ENCODE peak calls at places on chromosomes 3 and 15, in four cellular contexts. Q is GM12878, E is IMR-90, F is K562. X is an unnamed sample.

GRCh38 chr3:127849368-127849767 is 27.1 kb upstream of the MGLL start:
- DNase-seq in Q (no peak), E (no peak), F (no peak), X (no peak)

GRCh38 chr3:176757440-176757839 is 439.8 kb downstream of the TBL1XR1 start:
- DNase-seq in E (no peak), Q (no peak), F (no peak), X (no peak)

GRCh38 chr3:44248152-44248551 is 6.5 kb downstream of the TOPAZ1 start:
- DNase-seq in F (no peak), Q (no peak), E (no peak), X (no peak)

GRCh38 chr3:146513386-146514051 is 30.9 kb downstream of the PLSCR1 start:
- DNase-seq in F (no peak), Q (no peak), E (peak), X (no peak)

GRCh38 chr3:73624363-73625123 is at the start of gene PDZRN3:
- DNase-seq in E (peak), Q (no peak), F (no peak), X (peak)

GRCh38 chr3:173065543-173065970 is 75.5 kb downstream of the SPATA16 start:
- DNase-seq in F (no peak), E (peak), Q (no peak), X (no peak)

GRCh38 chr3:171772427-171773056 is 37.7 kb downstream of the PLD1 start:
- DNase-seq in E (peak), F (peak), Q (no peak), X (peak)

GRCh38 chr3:128153156-128154011 is at the start of gene EEFSEC:
- DNase-seq in E (peak), Q (peak), F (peak), X (peak)

GRCh38 chr15:80836991-80837390 is 57.8 kb downstream of the CEMIP start:
- DNase-seq in E (no peak), F (no peak), Q (no peak), X (no peak)

GRCh38 chr15:71254503-71254902 is 139.2 kb downstream of the THSD4 start:
- DNase-seq in Q (no peak), F (no peak), E (peak), X (no peak)

GRCh38 chr3:12772462-12772861 is 13.4 kb upstream of the TMEM40 start:
- DNase-seq in F (no peak), Q (no peak), E (no peak), X (no peak)

GRCh38 chr3:171862993-171863521 is 19.9 kb downstream of the TMEM212 start:
- DNase-seq in E (peak), Q (no peak), F (no peak), X (peak)

GRCh38 chr3:197482001-197482400 is 73.8 kb downstream of the BDH1 start:
- DNase-seq in Q (no peak), F (no peak), E (peak), X (peak)
- TF ChIP-seq FOS in Q (no peak), F (no peak), E (peak), X (peak)

DNA sequence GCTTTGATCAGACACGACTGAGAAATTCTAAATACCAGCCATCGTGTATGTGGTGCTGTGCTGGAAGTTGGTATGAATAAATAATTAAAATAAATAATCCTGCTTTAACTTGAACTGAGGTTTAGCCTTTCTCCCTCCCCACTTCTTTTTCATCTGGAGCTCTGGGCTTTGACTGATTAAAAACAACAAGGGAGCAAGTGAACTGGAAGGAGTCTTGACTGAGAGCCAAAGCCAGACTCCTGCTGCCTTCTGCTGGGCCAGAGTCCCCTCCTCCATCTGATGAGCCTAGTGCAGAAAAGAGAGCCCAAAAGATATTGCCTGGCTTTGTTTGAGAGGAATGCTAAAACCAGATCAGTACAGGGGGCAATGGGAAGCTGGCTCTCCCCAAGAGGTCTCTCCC is 96.0 kb downstream of the CCNL1 start:
- DNase-seq in F (no peak), E (peak), Q (no peak), X (no peak)
- TF ChIP-seq FOS in F (no peak), E (no peak), Q (no peak), X (no peak)

DNA sequence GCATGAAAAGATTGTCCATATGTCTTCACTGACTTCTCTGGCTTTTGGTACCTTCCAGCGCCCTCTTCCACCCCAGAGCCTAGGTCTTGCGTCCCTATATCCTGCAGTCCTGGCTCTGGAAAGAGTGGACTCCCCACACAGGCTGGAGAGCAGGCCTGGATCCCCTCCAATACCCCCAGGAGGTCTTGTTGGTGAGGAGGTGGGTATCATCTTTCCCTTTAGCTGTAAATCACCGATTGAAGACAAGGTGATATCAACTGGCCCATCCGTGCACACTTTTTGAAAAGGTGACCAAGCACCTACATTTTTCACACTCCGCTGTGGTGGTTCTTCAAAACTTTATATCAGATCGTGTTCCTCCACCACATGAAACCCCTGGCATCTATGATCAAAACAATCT is 36.5 kb downstream of the SHC4 start:
- DNase-seq in E (no peak), F (no peak), Q (no peak), X (no peak)
- TF ChIP-seq FOS in E (no peak), F (no peak), Q (no peak), X (no peak)

GRCh38 chr15:32717290-32718081 is at the start of gene GREM1:
- DNase-seq in E (peak), F (no peak), Q (no peak), X (no peak)

GRCh38 chr15:32718822-32719716 is 1.3 kb downstream of the GREM1 start:
- DNase-seq in Q (no peak), E (no peak), F (no peak), X (no peak)

GRCh38 chr15:32716216-32716959 is 1.4 kb upstream of the GREM1 start:
- DNase-seq in Q (no peak), F (no peak), E (no peak), X (peak)

GRCh38 chr15:32716960-32717289 is 879 bp upstream of the GREM1 start:
- DNase-seq in E (no peak), Q (no peak), F (no peak), X (no peak)

GRCh38 chr15:32718082-32718821 is 448 bp downstream of the GREM1 start:
- DNase-seq in F (no peak), Q (no peak), E (no peak), X (peak)
- TF ChIP-seq FOS in F (no peak), Q (no peak), E (no peak), X (no peak)

DNA sequence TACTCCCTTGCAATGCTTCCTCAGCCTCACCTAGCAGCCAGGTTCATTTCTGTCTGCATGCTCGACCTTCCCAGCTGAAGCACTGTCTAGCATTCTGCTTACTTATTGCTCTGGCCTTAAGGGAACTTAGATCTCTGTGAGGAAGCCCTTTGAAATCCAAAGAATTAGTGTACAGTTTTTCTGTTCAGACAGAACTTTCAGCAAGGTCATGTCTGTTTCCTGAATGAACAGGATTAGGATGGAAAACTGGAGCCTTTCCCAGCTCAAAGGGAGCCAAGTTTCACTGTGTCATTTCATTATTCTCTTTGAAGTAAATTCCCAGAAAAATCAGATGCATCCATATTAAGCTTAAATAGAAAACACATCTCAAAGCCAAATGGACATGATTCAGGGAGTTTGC is 457.3 kb upstream of the KCNMB2 start:
- DNase-seq in Q (no peak), E (peak), F (no peak), X (peak)
- TF ChIP-seq FOS in Q (no peak), E (no peak), F (no peak), X (no peak)

GRCh38 chr15:65761210-65761926 is 30.7 kb downstream of the DENND4A start:
- DNase-seq in Q (no peak), E (no peak), F (no peak), X (no peak)
- TF ChIP-seq FOS in Q (no peak), E (no peak), F (no peak), X (no peak)

GRCh38 chr15:39273805-39274411 is 307.0 kb upstream of the THBS1 start:
- DNase-seq in F (no peak), Q (no peak), E (peak), X (peak)
- TF ChIP-seq FOS in F (no peak), Q (no peak), E (no peak), X (no peak)

DNA sequence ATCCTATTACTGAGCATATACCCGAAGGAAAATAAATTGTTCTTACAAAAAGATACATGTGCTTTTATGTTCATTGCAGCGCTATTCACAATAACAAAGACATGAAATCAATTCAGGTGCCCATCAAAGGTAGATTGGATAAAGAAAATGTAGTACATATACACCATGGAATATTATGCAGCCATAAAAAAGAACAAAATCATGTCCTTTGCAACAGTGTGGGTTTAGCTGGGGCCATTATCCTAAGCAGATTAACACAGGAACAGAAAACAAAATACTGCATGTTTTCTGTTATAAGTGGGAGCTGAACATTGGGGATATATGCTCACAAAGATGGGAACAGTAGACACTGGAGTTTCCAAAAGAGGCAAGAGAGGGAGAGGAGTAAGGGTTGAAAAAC is 42.5 kb downstream of the SGO1 start:
- DNase-seq in F (no peak), E (no peak), Q (no peak), X (no peak)
- TF ChIP-seq FOS in F (no peak), E (no peak), Q (no peak), X (no peak)

GRCh38 chr15:75049392-75049791 is 26.0 kb downstream of the PPCDC start:
- DNase-seq in E (peak), F (no peak), Q (no peak), X (peak)
- TF ChIP-seq FOS in E (no peak), F (no peak), Q (no peak), X (no peak)

X was measured in endothelial cell of umbilical vein.